ENCODE peak calls at places on chromosomes 4 and X, in seven cellular contexts. F is prostate gland; K is spleen; E is fibroblast of lung; A is A549; Z is MM.1S; H is CD8-positive, alpha-beta T cell. X is an unnamed sample.

GRCh38 chr4:3305610-3306371 is 13.0 kb downstream of the RGS12 start:
- DNase-seq in F (no peak), K (peak; percentile 65), E (no peak), A (no peak), Z (no peak), H (no peak), X (no peak)

GRCh38 chr4:57865264-57865663 is 755.1 kb upstream of the IGFBP7 start:
- DNase-seq in F (no peak), K (no peak), E (no peak), A (no peak), Z (peak; percentile 77), H (no peak), X (no peak)

GRCh38 chr4:144507309-144508101 is 138.5 kb upstream of the HHIP start:
- DNase-seq in F (no peak), K (no peak), E (peak; percentile 23), A (no peak), Z (no peak), H (no peak), X (no peak)

GRCh38 chr4:90536408-90536807 is 409.2 kb downstream of the CCSER1 start:
- DNase-seq in F (no peak), K (no peak), E (no peak), A (no peak), Z (no peak), H (no peak), X (peak; percentile 37)

GRCh38 chr4:654871-655734 is 19.0 kb downstream of the ATP5ME start:
- DNase-seq in F (no peak), K (peak; percentile 65), E (no peak), A (no peak), Z (no peak), H (no peak), X (no peak)

GRCh38 chr4:178752954-178753525 is 1310.8 kb upstream of the AGA start:
- DNase-seq in F (no peak), K (no peak), E (peak; percentile 9), A (no peak), Z (no peak), H (no peak), X (peak; percentile 75)

GRCh38 chrX:69323786-69324720 is 158.8 kb upstream of the PJA1 start:
- DNase-seq in F (no peak), K (no peak), E (no peak), A (no peak), Z (no peak), H (no peak), X (no peak)

GRCh38 chrX:19799319-19800182 is 87.8 kb downstream of the SH3KBP1 start:
- DNase-seq in F (no peak), K (no peak), E (peak; percentile 43), A (no peak), Z (no peak), H (peak; percentile 32), X (no peak)

GRCh38 chr4:121330180-121330665 is 50.6 kb downstream of the QRFPR start:
- DNase-seq in F (no peak), K (no peak), E (no peak), A (no peak), Z (no peak), H (no peak), X (no peak)

GRCh38 chr4:75146223-75146622 is 213.3 kb downstream of the PARM1 start:
- DNase-seq in F (no peak), K (no peak), E (no peak), A (no peak), Z (peak; percentile 71), H (no peak), X (no peak)

GRCh38 chr4:182885738-182886077 is 31.5 kb downstream of the DCTD start:
- DNase-seq in F (no peak), K (no peak), E (peak; percentile 67), A (no peak), Z (no peak), H (no peak), X (no peak)

GRCh38 chr4:13903061-13903460 is 275.5 kb upstream of the BOD1L1 start:
- DNase-seq in F (no peak), K (no peak), E (peak; percentile 53), A (no peak), Z (no peak), H (no peak), X (no peak)

GRCh38 chrX:71604796-71605568 is 13.3 kb downstream of the CXCR3 start:
- DNase-seq in F (no peak), K (peak; percentile 21), E (no peak), A (no peak), Z (no peak), H (no peak), X (no peak)

GRCh38 chrX:103531002-103531401 is 11.7 kb upstream of the RAB40A start:
- DNase-seq in F (no peak), K (no peak), E (peak; percentile 84), A (no peak), Z (no peak), H (no peak), X (no peak)

GRCh38 chr4:1472148-1472797 is 66.0 kb upstream of the NKX1-1 start:
- DNase-seq in F (no peak), K (peak; percentile 70), E (no peak), A (no peak), Z (no peak), H (no peak), X (no peak)

GRCh38 chr4:15912236-15912635 is 26.3 kb downstream of the FGFBP1 start:
- DNase-seq in F (no peak), K (no peak), E (no peak), A (no peak), Z (no peak), H (no peak), X (no peak)

GRCh38 chr4:128811571-128812359 is 2.3 kb downstream of the JADE1 start:
- DNase-seq in F (peak; percentile 88), K (peak; percentile 97), E (peak; percentile 89), A (peak; percentile 94), Z (peak; percentile 91), H (peak; percentile 73), X (peak; percentile 60)

GRCh38 chrX:102185967-102186720 is 29.0 kb upstream of the TCP11X1 start:
- DNase-seq in F (no peak), K (no peak), E (no peak), A (no peak), Z (no peak), H (no peak), X (no peak)

GRCh38 chr4:71322425-71322824 is 16.4 kb upstream of the SLC4A4 start:
- DNase-seq in F (no peak), K (no peak), E (no peak), A (no peak), Z (no peak), H (no peak), X (peak; percentile 47)

GRCh38 chr4:89301902-89302301 is 5.7 kb downstream of the GPRIN3 start:
- DNase-seq in F (no peak), K (no peak), E (no peak), A (no peak), Z (peak; percentile 50), H (no peak), X (no peak)

GRCh38 chr4:4320951-4321714 is 31.1 kb downstream of the ZBTB49 start:
- DNase-seq in F (no peak), K (no peak), E (no peak), A (no peak), Z (no peak), H (no peak), X (no peak)

GRCh38 chr4:61094854-61095598 is 105.1 kb upstream of the ADGRL3 start:
- DNase-seq in F (no peak), K (no peak), E (no peak), A (no peak), Z (no peak), H (no peak), X (no peak)

GRCh38 chr4:178275671-178276360 is 833.6 kb upstream of the AGA start:
- DNase-seq in F (no peak), K (no peak), E (no peak), A (peak; percentile 6), Z (no peak), H (no peak), X (no peak)

GRCh38 chr4:7161721-7162214 is 30.6 kb upstream of the SORCS2 start:
- DNase-seq in F (no peak), K (peak; percentile 39), E (peak; percentile 30), A (no peak), Z (no peak), H (no peak), X (no peak)

GRCh38 chr4:41573458-41574129 is 35.6 kb downstream of the LIMCH1 start:
- DNase-seq in F (no peak), K (no peak), E (peak; percentile 57), A (no peak), Z (no peak), H (no peak), X (peak; percentile 88)

GRCh38 chr4:89482926-89483595 is 175.5 kb upstream of the GPRIN3 start:
- DNase-seq in F (no peak), K (no peak), E (peak; percentile 9), A (no peak), Z (no peak), H (no peak), X (no peak)

GRCh38 chrX:100622989-100623388 is 13.6 kb downstream of the TSPAN6 start:
- DNase-seq in F (no peak), K (no peak), E (no peak), A (no peak), Z (no peak), H (no peak), X (no peak)

DNA sequence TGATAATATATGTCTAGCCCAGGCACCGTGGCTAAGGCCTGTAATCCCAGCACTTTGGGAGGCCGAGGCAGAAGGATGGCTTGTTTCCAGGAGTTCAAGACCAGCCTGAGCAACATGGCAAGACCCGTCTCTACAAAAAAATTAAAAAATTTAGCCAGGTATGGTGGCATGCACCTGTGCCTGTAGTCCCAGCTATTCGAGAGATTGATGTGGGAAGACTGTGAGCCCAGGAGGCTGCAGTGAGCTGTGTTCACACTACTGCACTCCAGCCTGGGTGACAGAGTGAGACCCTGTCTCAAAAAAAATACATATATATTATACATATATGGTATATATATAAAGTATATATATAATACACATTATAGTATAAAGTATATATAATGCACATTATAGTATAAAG is 162.0 kb upstream of the MAB21L2 start:
- DNase-seq in F (no peak), K (no peak), E (no peak), A (no peak), Z (no peak), H (no peak), X (no peak)
- TF ChIP-seq CTCF in F (no peak), K (no peak), E (no peak), A (no peak), Z (no peak), H (no peak), X (no peak)

GRCh38 chr4:150579591-150580234 is 2.2 kb upstream of the MAB21L2 start:
- DNase-seq in F (no peak), K (peak; percentile 73), E (peak; percentile 46), A (no peak), Z (no peak), H (no peak), X (no peak)
- H3K4me3 ChIP-seq in F (peak overlapping the region; percentile 6), K (peak overlapping the region; percentile 30), E (peak overlapping the region; percentile 39), A (no peak overlapping the region), Z (no peak overlapping the region), H (no peak overlapping the region), X (peak overlapping the region; percentile 89)

DNA sequence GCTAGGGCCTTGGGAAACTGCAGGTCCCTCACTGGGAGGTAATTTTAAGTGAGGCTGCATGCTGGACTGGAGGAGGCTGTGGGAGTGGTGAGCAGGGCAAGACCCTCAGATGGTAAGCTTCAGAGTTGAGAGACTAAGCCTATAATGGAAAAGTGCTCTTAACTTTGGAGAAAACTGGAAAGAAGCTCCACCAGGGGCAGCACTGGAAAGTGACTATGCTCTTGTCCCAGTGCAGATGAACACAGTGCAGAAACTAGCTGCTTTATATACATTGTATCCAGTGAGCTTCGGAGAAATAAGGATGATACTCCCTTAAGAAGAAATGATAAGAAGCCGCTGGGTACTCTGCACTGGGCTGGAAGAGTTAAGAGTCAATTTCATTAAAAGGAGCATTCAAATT is 3.2 kb upstream of the MAGEB2 start:
- DNase-seq in F (no peak), K (no peak), E (no peak), A (no peak), Z (no peak), H (no peak), X (no peak)
- TF ChIP-seq CTCF in F (no peak), K (no peak), E (no peak), A (no peak), Z (no peak), H (no peak), X (no peak)

GRCh38 chr4:153764611-153765368 is 5.0 kb upstream of the RNF175 start:
- DNase-seq in F (no peak), K (no peak), E (peak; percentile 67), A (no peak), Z (no peak), H (no peak), X (no peak)
- H3K4me3 ChIP-seq in F (no peak overlapping the region), K (no peak overlapping the region), E (no peak overlapping the region), A (no peak overlapping the region), Z (no peak overlapping the region), H (no peak overlapping the region), X (no peak overlapping the region)

X was measured in retinal pigment epithelial cell.